ENCODE peak calls at places on chromosome 5, in five cellular contexts. B is A549; C is CD8-positive, alpha-beta T cell; U is mammary epithelial cell; A is left ventricle myocardium inferior. E is an unnamed sample.

GRCh38 chr5:132525299-132525724 is 18.0 kb downstream of the IL5 start:
- DNase-seq in B (no peak), A (no peak), U (no peak), C (no peak), E (no peak)

GRCh38 chr5:10695055-10695649 is 65.9 kb downstream of the DAP start:
- DNase-seq in U (peak), C (no peak), A (peak), B (peak), E (peak)

GRCh38 chr5:119862654-119863053 is 233.3 kb downstream of the FAM170A start:
- DNase-seq in B (no peak), U (no peak), C (no peak), A (no peak), E (no peak)

GRCh38 chr5:62017092-62017491 is 288.9 kb upstream of the KIF2A start:
- DNase-seq in U (peak), B (no peak), C (no peak), A (no peak), E (no peak)

GRCh38 chr5:110517396-110517795 is 209.1 kb downstream of the TMEM232 start:
- DNase-seq in C (no peak), U (no peak), A (no peak), B (no peak), E (no peak)

GRCh38 chr5:108380531-108381021 is 1.3 kb downstream of the FBXL17 start:
- DNase-seq in A (peak), U (peak), C (peak), B (peak), E (no peak)

GRCh38 chr5:175129121-175129520 is 314.9 kb downstream of the DRD1 start:
- DNase-seq in C (no peak), B (no peak), A (no peak), U (no peak), E (no peak)

GRCh38 chr5:109987355-109987754 is 297.6 kb downstream of the MAN2A1 start:
- DNase-seq in U (no peak), C (no peak), B (no peak), A (no peak), E (no peak)

GRCh38 chr5:15263942-15264341 is 236.0 kb upstream of the FBXL7 start:
- DNase-seq in B (no peak), U (no peak), C (no peak), A (no peak), E (no peak)

GRCh38 chr5:133820516-133820915 is 147.9 kb downstream of the C5orf15 start:
- DNase-seq in U (no peak), C (no peak), A (no peak), B (no peak), E (no peak)

GRCh38 chr5:32297181-32298055 is 15.3 kb downstream of the MTMR12 start:
- DNase-seq in U (no peak), C (no peak), B (no peak), A (no peak), E (no peak)

GRCh38 chr5:120372899-120373298 is 91.2 kb upstream of the PRR16 start:
- DNase-seq in C (no peak), U (no peak), B (no peak), A (no peak), E (no peak)

GRCh38 chr5:94793113-94793815 is 174.8 kb downstream of the SLF1 start:
- DNase-seq in B (no peak), U (no peak), C (peak), A (no peak), E (no peak)

GRCh38 chr5:159735036-159735435 is 181.2 kb upstream of the ADRA1B start:
- DNase-seq in A (no peak), B (no peak), C (no peak), U (no peak), E (no peak)

GRCh38 chr5:1011226-1011631 is 2.6 kb downstream of the NKD2 start:
- DNase-seq in B (peak), U (no peak), A (peak), C (no peak), E (no peak)

GRCh38 chr5:148796931-148797330 is 29.5 kb upstream of the ADRB2 start:
- DNase-seq in B (no peak), A (no peak), U (peak), C (no peak), E (no peak)

GRCh38 chr5:138654281-138654867 is 79.2 kb upstream of the HSPA9 start:
- DNase-seq in U (peak), C (peak), B (no peak), A (no peak), E (no peak)

GRCh38 chr5:171872666-171873065 is 87.0 kb downstream of the SMIM23 start:
- DNase-seq in C (no peak), A (no peak), U (no peak), B (no peak), E (no peak)

GRCh38 chr5:143921525-143922311 is 109.8 kb downstream of the HMHB1 start:
- DNase-seq in C (no peak), A (no peak), B (peak), U (peak), E (no peak)

GRCh38 chr5:55151923-55152842 is 7.8 kb upstream of the GPX8 start:
- DNase-seq in U (peak), B (no peak), C (no peak), A (no peak), E (no peak)

GRCh38 chr5:154773314-154773713 is 18.1 kb downstream of the LARP1 start:
- DNase-seq in C (no peak), U (no peak), A (no peak), B (no peak), E (no peak)

GRCh38 chr5:60092671-60093422 is 199.3 kb upstream of the PDE4D start:
- DNase-seq in U (peak), C (no peak), B (peak), A (no peak), E (no peak)

GRCh38 chr5:173501922-173502321 is 114.5 kb downstream of the BOD1 start:
- DNase-seq in U (no peak), A (no peak), B (no peak), C (no peak), E (no peak)

GRCh38 chr5:9712506-9713285 is 82.5 kb upstream of the TAS2R1 start:
- DNase-seq in A (no peak), U (peak), C (no peak), B (no peak), E (no peak)

GRCh38 chr5:102738037-102738436 is 17.1 kb upstream of the PAM start:
- DNase-seq in B (no peak), U (no peak), C (no peak), A (no peak), E (no peak)

GRCh38 chr5:31476607-31477200 is 55.2 kb downstream of the DROSHA start:
- DNase-seq in A (no peak), U (no peak), C (no peak), B (no peak), E (no peak)

GRCh38 chr5:136011427-136012001 is 17.3 kb upstream of the TGFBI start:
- DNase-seq in B (peak), U (peak), C (no peak), A (no peak), E (no peak)

GRCh38 chr5:68533571-68534051 is 318.1 kb downstream of the PIK3R1 start:
- DNase-seq in B (no peak), C (no peak), A (no peak), U (no peak), E (no peak)

GRCh38 chr5:65611524-65611923 is 12.6 kb downstream of the TRIM23 start:
- DNase-seq in C (no peak), U (peak), B (peak), A (no peak), E (no peak)

GRCh38 chr5:82985763-82986162 is 91.4 kb downstream of the TMEM167A start:
- DNase-seq in U (no peak), B (no peak), A (no peak), C (no peak), E (no peak)

GRCh38 chr5:59660737-59661136 is 232.8 kb downstream of the PDE4D start:
- DNase-seq in U (no peak), B (peak), C (no peak), A (no peak), E (no peak)

GRCh38 chr5:59874675-59875074 is 18.9 kb downstream of the PDE4D start:
- DNase-seq in B (no peak), C (no peak), A (no peak), U (no peak), E (no peak)

GRCh38 chr5:179777909-179778308 is 15.9 kb upstream of the LTC4S start:
- DNase-seq in B (no peak), C (no peak), U (no peak), A (no peak), E (no peak)

GRCh38 chr5:124655943-124656459 is 90.4 kb downstream of the ZNF608 start:
- DNase-seq in U (peak), A (no peak), C (no peak), B (peak), E (no peak)

GRCh38 chr5:78677777-78678668 is 29.5 kb upstream of the LHFPL2 start:
- DNase-seq in A (peak), B (peak), C (no peak), U (peak), E (no peak)
- TF ChIP-seq CTCF in A (peak), B (no peak), C (no peak), U (no peak), E (peak)

GRCh38 chr5:127562252-127562651 is 44.8 kb downstream of the PRRC1 start:
- DNase-seq in U (no peak), A (no peak), B (peak), C (no peak), E (no peak)
- TF ChIP-seq CTCF in U (peak), A (peak), B (peak), C (no peak), E (peak)

DNA sequence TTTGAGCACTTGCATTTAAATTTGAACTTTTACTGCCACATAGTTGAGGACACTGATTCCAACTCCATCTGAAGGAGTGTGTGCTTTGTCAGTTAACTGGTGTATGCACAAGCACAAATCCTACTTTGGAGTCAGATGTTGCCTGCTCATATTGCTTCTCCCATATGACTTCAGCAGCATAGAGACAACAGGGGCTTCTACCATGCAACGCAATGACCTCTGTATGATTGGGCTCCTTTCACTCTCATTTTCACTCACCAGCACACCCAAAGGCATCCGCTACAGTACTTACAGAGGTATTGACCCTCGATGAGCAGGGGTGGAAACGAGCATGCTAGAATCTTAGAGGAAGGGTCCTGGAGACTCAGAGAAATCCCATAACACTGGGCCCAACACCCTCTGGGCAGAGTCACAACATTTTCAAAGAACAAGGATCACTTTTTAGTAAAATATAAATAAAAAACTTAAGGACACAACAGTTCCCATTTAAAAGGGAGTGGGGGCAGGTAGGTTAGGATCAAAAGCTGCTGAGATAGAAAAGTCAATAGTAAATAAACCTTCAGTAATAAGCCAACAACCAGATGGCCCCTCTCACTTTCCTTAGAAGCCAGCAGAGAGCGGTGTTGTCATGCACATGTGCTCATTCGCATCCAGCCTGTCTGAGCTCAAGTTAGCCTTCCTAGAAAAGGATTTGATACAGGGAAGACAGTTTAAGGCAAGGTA is 203.8 kb downstream of the SNCAIP start:
- DNase-seq in A (no peak), U (peak), C (no peak), B (peak), E (no peak)
- TF ChIP-seq CTCF in A (peak), U (peak), C (no peak), B (peak), E (peak)

GRCh38 chr5:112686675-112687074 is 51.0 kb upstream of the APC start:
- DNase-seq in B (no peak), A (no peak), U (no peak), C (no peak), E (no peak)

GRCh38 chr5:112689510-112689909 is 48.2 kb upstream of the APC start:
- DNase-seq in A (no peak), C (no peak), B (no peak), U (no peak), E (no peak)

GRCh38 chr5:112685386-112685785 is 52.3 kb upstream of the APC start:
- DNase-seq in A (no peak), C (no peak), U (no peak), B (no peak), E (no peak)

GRCh38 chr5:112685929-112686328 is 51.8 kb upstream of the APC start:
- DNase-seq in A (no peak), U (no peak), B (no peak), C (no peak), E (no peak)

GRCh38 chr5:112687306-112687705 is 50.4 kb upstream of the APC start:
- DNase-seq in U (no peak), B (no peak), A (no peak), C (no peak), E (no peak)
- TF ChIP-seq CTCF in U (no peak), B (no peak), A (no peak), C (no peak), E (no peak)